ENCODE peak calls at places on chromosome 22, in six cellular contexts. S is HCT116, H is SK-N-SH, U is HepG2, F is H1, D is GM12878. Z is an unnamed sample.

GRCh38 chr22:37641251-37641949 is 1.9 kb downstream of the SH3BP1 start:
- DNase-seq in S (no peak), H (no peak), U (no peak), F (no peak), D (no peak), Z (no peak)

GRCh38 chr22:28934026-28934425 is 50.7 kb downstream of the ZNRF3 start:
- DNase-seq in S (no peak), H (no peak), U (no peak), F (no peak), D (no peak), Z (no peak)

GRCh38 chr22:36405671-36406070 is 17.9 kb upstream of the MYH9 start:
- DNase-seq in S (no peak), H (no peak), U (no peak), F (no peak), D (no peak), Z (no peak)

GRCh38 chr22:26660961-26661578 is 3.7 kb downstream of the MIAT start:
- DNase-seq in S (no peak), H (no peak), U (no peak), F (no peak), D (no peak), Z (no peak)

GRCh38 chr22:38083931-38084631 is at the start of gene SLC16A8:
- DNase-seq in S (no peak), H (no peak), U (no peak), F (no peak), D (no peak), Z (no peak)

GRCh38 chr22:35526333-35526979 is 14.2 kb upstream of the RASD2 start:
- DNase-seq in S (no peak), H (no peak), U (no peak), F (no peak), D (no peak), Z (no peak)

GRCh38 chr22:31098633-31099110 is 8.7 kb downstream of the SELENOM start:
- DNase-seq in S (no peak), H (peak; percentile 58), U (no peak), F (peak; percentile 88), D (no peak), Z (peak; percentile 89)

GRCh38 chr22:38269466-38269865 is 3.3 kb downstream of the TMEM184B start:
- DNase-seq in S (no peak), H (no peak), U (no peak), F (no peak), D (no peak), Z (no peak)

GRCh38 chr22:34475886-34476285 is 555.6 kb upstream of the LARGE1 start:
- DNase-seq in S (no peak), H (no peak), U (no peak), F (no peak), D (no peak), Z (no peak)

GRCh38 chr22:21826204-21826603 is 41.2 kb downstream of the MAPK1 start:
- DNase-seq in S (no peak), H (no peak), U (no peak), F (no peak), D (no peak), Z (peak; percentile 77)

GRCh38 chr22:42758929-42759629 is 38.4 kb upstream of the A4GALT start:
- DNase-seq in S (no peak), H (no peak), U (no peak), F (no peak), D (no peak), Z (no peak)

GRCh38 chr22:32331236-32331917 is 26.3 kb upstream of the RFPL3 start:
- DNase-seq in S (no peak), H (no peak), U (no peak), F (peak; percentile 19), D (no peak), Z (no peak)

GRCh38 chr22:30002861-30003489 is 77.3 kb upstream of the HORMAD2 start:
- DNase-seq in S (no peak), H (no peak), U (no peak), F (no peak), D (no peak), Z (no peak)
- TF ChIP-seq SIN3A in S (no peak), H (no peak), U (no peak), F (no peak), D (no peak), Z (no peak)

GRCh38 chr22:46862418-46863324 is 100.2 kb downstream of the TBC1D22A start:
- DNase-seq in S (no peak), H (no peak), U (no peak), F (no peak), D (peak; percentile 7), Z (no peak)
- TF ChIP-seq MAX in S (no peak), H (no peak), U (no peak), F (no peak), D (no peak), Z (no peak)

GRCh38 chr22:17084554-17085276 is at the start of gene IL17RA:
- DNase-seq in S (peak; percentile 66), H (peak; percentile 77), U (peak; percentile 74), F (peak; percentile 95), D (peak; percentile 68), Z (peak; percentile 95)
- TF ChIP-seq SIN3A in S (no peak), H (no peak), U (no peak), F (peak; percentile 42), D (no peak), Z (no peak)

DNA sequence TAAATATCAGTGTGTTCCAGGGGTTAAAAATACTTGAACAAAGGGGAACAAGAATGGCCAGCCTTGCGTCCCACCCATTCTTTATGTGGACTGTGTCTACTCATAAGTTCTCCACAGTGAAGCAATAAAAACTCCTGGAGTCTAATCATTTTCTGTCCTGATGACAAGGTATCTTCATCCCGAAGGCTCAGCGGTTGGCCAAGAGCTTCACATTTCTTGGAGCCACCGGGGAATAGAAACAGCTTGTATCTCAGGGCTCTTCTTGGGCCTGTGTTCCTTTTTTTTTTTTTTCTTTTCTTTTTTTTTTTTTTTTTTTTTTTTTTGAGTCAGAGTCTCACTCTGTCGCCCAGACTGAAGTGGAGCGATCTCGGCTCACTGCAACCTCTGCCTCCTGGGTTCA is 36.8 kb upstream of the ADORA2A start:
- DNase-seq in S (no peak), H (no peak), U (no peak), F (no peak), D (no peak), Z (no peak)
- TF ChIP-seq MAX in S (no peak), H (no peak), U (no peak), F (no peak), D (no peak), Z (no peak)

GRCh38 chr22:25013634-25014033 is 61.1 kb downstream of the KIAA1671 start:
- DNase-seq in S (no peak), H (no peak), U (no peak), F (no peak), D (no peak), Z (no peak)

GRCh38 chr22:25006354-25006753 is 53.8 kb downstream of the KIAA1671 start:
- DNase-seq in S (no peak), H (no peak), U (no peak), F (no peak), D (no peak), Z (no peak)

GRCh38 chr22:25012743-25013142 is 60.2 kb downstream of the KIAA1671 start:
- DNase-seq in S (no peak), H (no peak), U (no peak), F (no peak), D (no peak), Z (no peak)

DNA sequence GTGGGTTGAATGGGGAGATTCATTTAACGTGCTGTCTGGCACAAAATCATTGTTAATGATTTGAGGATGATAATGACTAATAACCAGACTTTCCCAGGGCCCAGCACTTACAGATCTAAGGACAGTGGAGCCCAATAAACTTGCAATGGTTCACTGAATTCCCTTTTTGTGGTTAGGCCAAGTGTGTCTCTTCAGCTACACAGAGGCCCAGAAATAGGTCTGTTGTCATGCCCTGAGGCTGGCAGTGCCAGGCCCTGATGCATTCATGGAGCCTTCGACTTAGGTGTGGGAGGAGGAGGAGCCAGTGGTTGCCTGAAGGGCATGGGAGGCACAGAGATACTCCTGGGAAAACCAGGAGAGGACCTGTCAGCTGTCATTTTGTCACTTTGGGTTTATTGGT is 56.1 kb downstream of the KIAA1671 start:
- DNase-seq in S (no peak), H (no peak), U (no peak), F (no peak), D (peak; percentile 35), Z (no peak)
- TF ChIP-seq SIN3A in S (no peak), H (no peak), U (no peak), F (no peak), D (no peak), Z (no peak)

GRCh38 chr22:47918276-47918928 is 1156.0 kb downstream of the TBC1D22A start:
- DNase-seq in S (no peak), H (no peak), U (no peak), F (no peak), D (peak; percentile 47), Z (no peak)
- TF ChIP-seq MAX in S (no peak), H (no peak), U (no peak), F (no peak), D (no peak), Z (no peak)

GRCh38 chr22:44396021-44396726 is 83.4 kb upstream of the SHISAL1 start:
- DNase-seq in S (no peak), H (peak; percentile 61), U (no peak), F (peak; percentile 26), D (no peak), Z (no peak)

GRCh38 chr22:44393066-44393465 is 80.3 kb upstream of the SHISAL1 start:
- DNase-seq in S (no peak), H (no peak), U (no peak), F (no peak), D (no peak), Z (no peak)

GRCh38 chr22:44394246-44395115 is 81.7 kb upstream of the SHISAL1 start:
- DNase-seq in S (no peak), H (peak; percentile 6), U (no peak), F (peak; percentile 37), D (no peak), Z (no peak)

GRCh38 chr22:44396727-44397722 is 84.3 kb upstream of the SHISAL1 start:
- DNase-seq in S (no peak), H (peak; percentile 24), U (no peak), F (peak; percentile 35), D (no peak), Z (no peak)

GRCh38 chr22:44395116-44396005 is 82.6 kb upstream of the SHISAL1 start:
- DNase-seq in S (no peak), H (peak; percentile 72), U (no peak), F (peak; percentile 41), D (no peak), Z (no peak)
- TF ChIP-seq SIN3A in S (no peak), H (no peak), U (no peak), F (no peak), D (no peak), Z (no peak)

DNA sequence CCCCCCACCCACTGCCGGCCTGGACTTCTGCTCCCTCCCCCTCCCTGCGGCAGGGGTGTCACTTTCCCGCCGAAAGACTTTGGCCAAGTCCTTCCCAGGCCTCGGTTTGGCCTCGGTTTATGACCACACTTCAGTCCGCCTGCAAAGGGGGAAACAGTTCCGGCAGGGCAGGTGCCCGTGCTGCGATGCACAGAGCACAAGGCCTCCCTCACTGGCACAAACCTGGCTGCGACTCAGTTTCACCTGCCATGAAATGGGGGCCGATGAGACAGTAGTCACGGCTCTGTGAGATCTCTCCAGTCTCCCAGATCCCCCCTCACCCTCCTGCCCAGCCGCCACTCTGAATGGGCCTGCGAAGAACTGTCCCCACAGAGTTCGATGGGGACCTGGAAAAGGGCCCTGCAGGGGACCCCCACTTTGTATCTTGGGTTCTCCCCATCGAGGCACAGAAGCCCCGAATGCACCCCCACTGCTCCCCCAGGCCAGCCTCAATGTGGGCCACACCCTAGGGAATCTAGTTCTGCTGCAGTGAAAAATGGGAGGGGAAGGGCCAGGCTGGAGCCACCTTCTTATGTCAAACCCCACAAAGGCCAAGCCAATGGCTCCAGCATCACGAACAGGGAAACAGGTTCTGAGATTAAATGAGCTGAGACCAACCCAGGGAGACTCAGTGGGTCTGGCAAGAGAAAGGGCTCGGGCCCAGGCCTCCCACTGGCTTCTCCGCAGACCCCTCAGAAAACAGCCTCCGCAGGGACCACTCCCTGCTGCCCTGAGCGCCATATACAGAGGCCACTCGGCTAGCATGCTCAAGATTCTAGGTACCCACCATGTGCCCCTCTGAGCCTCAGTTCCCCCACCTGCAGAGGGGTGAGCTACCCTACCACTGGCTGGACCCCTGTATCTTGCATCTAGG is 29.0 kb downstream of the ARVCF start:
- DNase-seq in S (no peak), H (no peak), U (no peak), F (no peak), D (no peak), Z (peak; percentile 72)
- TF ChIP-seq MAX in S (no peak), H (no peak), U (no peak), F (peak; percentile 36), D (no peak), Z (no peak)